ENCODE peak calls at places on chromosome 13, in seven cellular contexts. Y, R, X, U, M, P and B are unnamed samples.

GRCh38 chr13:33610471-33611015 is 207.4 kb upstream of the RFC3 start:
- DNase-seq in U (peak; percentile 20), M (no peak), R (no peak), X (peak; percentile 69), P (no peak), Y (no peak), B (peak; percentile 26)

GRCh38 chr13:46567671-46568070 is 14.7 kb downstream of the LRCH1 start:
- DNase-seq in R (no peak), P (no peak), Y (no peak), X (no peak), U (no peak), M (no peak), B (no peak)

GRCh38 chr13:99269627-99270252 is 11.6 kb upstream of the GPR18 start:
- DNase-seq in P (peak; percentile 57), M (no peak), X (no peak), R (no peak), U (no peak), Y (peak; percentile 36), B (no peak)

GRCh38 chr13:99610702-99611289 is 109.5 kb downstream of the TM9SF2 start:
- DNase-seq in U (no peak), X (no peak), R (no peak), Y (no peak), M (no peak), P (no peak), B (no peak)

GRCh38 chr13:51786425-51787010 is 17.4 kb downstream of the DHRS12 start:
- DNase-seq in P (no peak), U (no peak), R (no peak), M (no peak), Y (no peak), X (no peak), B (no peak)

GRCh38 chr13:85618514-85618913 is 180.7 kb downstream of the SLITRK6 start:
- DNase-seq in X (no peak), R (no peak), U (no peak), Y (no peak), M (no peak), P (no peak), B (no peak)

GRCh38 chr13:44068737-44069136 is 189.0 kb downstream of the LACC1 start:
- DNase-seq in Y (peak; percentile 39), X (no peak), U (no peak), P (peak; percentile 80), R (no peak), M (no peak), B (no peak)

GRCh38 chr13:42769650-42770049 is 11.7 kb upstream of the FAM216B start:
- DNase-seq in M (no peak), P (no peak), Y (no peak), R (no peak), X (no peak), U (no peak), B (no peak)

GRCh38 chr13:48485447-48485846 is 47.4 kb downstream of the RCBTB2 start:
- DNase-seq in P (no peak), M (no peak), U (no peak), Y (no peak), R (no peak), X (no peak), B (no peak)

GRCh38 chr13:35729926-35730627 is 253.6 kb upstream of the MAB21L1 start:
- DNase-seq in X (no peak), R (no peak), P (no peak), Y (no peak), U (no peak), M (no peak), B (no peak)

GRCh38 chr13:21053231-21053630 is 8.2 kb downstream of the LATS2 start:
- DNase-seq in R (no peak), M (no peak), Y (no peak), X (no peak), U (no peak), P (no peak), B (no peak)

GRCh38 chr13:74174810-74175209 is 40.6 kb upstream of the KLF12 start:
- DNase-seq in X (no peak), Y (no peak), M (no peak), P (no peak), U (no peak), R (no peak), B (no peak)

GRCh38 chr13:91601273-91601672 is 202.9 kb downstream of the GPC5 start:
- DNase-seq in X (no peak), R (no peak), P (no peak), M (no peak), U (no peak), Y (no peak), B (no peak)

GRCh38 chr13:41639955-41640780 is 182.8 kb downstream of the RGCC start:
- DNase-seq in P (no peak), R (no peak), U (no peak), X (no peak), M (no peak), Y (no peak), B (no peak)

GRCh38 chr13:41178040-41178439 is 16.3 kb downstream of the KBTBD7 start:
- DNase-seq in Y (no peak), R (no peak), U (no peak), M (no peak), X (no peak), P (no peak), B (no peak)

GRCh38 chr13:104015646-104016396 is 949.6 kb upstream of the SLC10A2 start:
- DNase-seq in U (no peak), M (no peak), X (no peak), Y (peak; percentile 44), P (no peak), R (no peak), B (no peak)